ENCODE peak calls at places on chromosomes 12 and 14, in four cellular contexts. D is breast epithelium, G is choroid plexus epithelial cell, U is IMR-90. W is an unnamed sample.

GRCh38 chr12:89353823-89354629 is 1.7 kb upstream of the DUSP6 start:
- DNase-seq in U (peak; percentile 63), G (peak; percentile 63), D (peak; percentile 85), W (no peak)

GRCh38 chr14:99940064-99940463 is 125.2 kb upstream of the EVL start:
- DNase-seq in U (no peak), D (no peak), G (no peak), W (no peak)

GRCh38 chr12:43310596-43310995 is 241.4 kb downstream of the ADAMTS20 start:
- DNase-seq in U (no peak), D (no peak), G (no peak), W (no peak)

GRCh38 chr14:57390806-57391562 is 598 bp downstream of the NAA30 start:
- DNase-seq in U (peak; percentile 14), G (peak; percentile 31), D (no peak), W (no peak)

GRCh38 chr14:69559581-69560011 is 15.1 kb downstream of the CCDC177 start:
- DNase-seq in U (no peak), D (no peak), G (peak; percentile 19), W (no peak)

GRCh38 chr12:93442411-93443340 is 929 bp upstream of the UBE2N start:
- DNase-seq in G (no peak), U (peak; percentile 34), D (no peak), W (no peak)

GRCh38 chr12:57890191-57891120 is 43.9 kb upstream of the CTDSP2 start:
- DNase-seq in G (no peak), D (no peak), U (peak; percentile 55), W (no peak)

GRCh38 chr14:70292716-70293115 is 66.8 kb downstream of the COX16 start:
- DNase-seq in D (no peak), U (no peak), G (no peak), W (no peak)

GRCh38 chr12:94263905-94264655 is 115.7 kb downstream of the PLXNC1 start:
- DNase-seq in G (peak; percentile 84), U (no peak), D (no peak), W (no peak)

GRCh38 chr12:49588761-49589516 is 16.5 kb downstream of the FAM186B start:
- DNase-seq in D (no peak), G (no peak), U (no peak), W (no peak)

GRCh38 chr12:26124491-26125450 is at the start of gene BHLHE41:
- DNase-seq in D (peak; percentile 79), G (peak; percentile 70), U (peak; percentile 36), W (no peak)

GRCh38 chr14:91264151-91265150 is 19.9 kb upstream of the GPR68 start:
- DNase-seq in G (no peak), U (no peak), D (no peak), W (no peak)

GRCh38 chr12:123115409-123116111 is 35.3 kb downstream of the PITPNM2 start:
- DNase-seq in U (peak; percentile 97), D (no peak), G (peak; percentile 95), W (peak; percentile 81)

GRCh38 chr12:128968668-128969067 is 115.4 kb downstream of the GLT1D1 start:
- DNase-seq in D (no peak), G (no peak), U (no peak), W (no peak)

GRCh38 chr12:128970941-128971340 is 117.7 kb downstream of the GLT1D1 start:
- DNase-seq in G (no peak), U (no peak), D (no peak), W (no peak)

GRCh38 chr12:128971802-128972201 is 118.5 kb downstream of the GLT1D1 start:
- DNase-seq in G (no peak), D (no peak), U (no peak), W (no peak)

GRCh38 chr12:128970110-128970509 is 116.8 kb downstream of the GLT1D1 start:
- DNase-seq in U (no peak), G (no peak), D (no peak), W (no peak)

DNA sequence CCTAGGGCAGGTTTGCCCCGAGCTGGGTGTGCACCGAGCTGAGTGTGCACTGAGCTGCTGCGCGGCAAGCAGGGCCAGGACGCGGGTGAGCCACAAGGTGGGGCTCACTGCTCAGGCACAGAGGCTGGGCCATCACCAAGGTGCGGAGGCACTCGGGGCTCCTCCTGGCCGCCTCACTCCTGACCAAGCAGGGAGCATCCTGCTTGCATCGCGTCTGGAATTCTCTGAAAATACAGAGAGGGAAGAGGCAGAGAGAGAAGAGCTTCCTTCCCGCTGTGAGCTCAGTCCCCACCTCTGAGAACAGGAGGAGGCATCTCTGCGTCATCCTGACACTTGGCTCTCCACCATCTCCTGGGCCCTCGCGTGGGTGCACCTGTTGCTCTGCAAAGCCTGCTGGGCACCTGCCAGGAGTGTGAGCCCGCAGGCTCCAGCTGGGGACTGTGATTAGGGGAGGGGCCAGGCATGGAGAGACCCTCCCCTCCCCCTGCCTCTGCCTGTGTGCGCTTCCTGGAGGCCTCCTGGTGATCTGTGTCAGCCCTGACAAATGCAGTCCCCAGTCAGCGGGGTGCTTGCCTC is 116.3 kb downstream of the GLT1D1 start:
- DNase-seq in U (no peak), D (no peak), G (peak; percentile 20), W (no peak)
- TF ChIP-seq CTCF in U (no peak), D (peak; percentile 15), G (peak; percentile 53), W (peak; percentile 67)

GRCh38 chr14:52563120-52563519 is 10.5 kb downstream of the GPR137C start:
- DNase-seq in G (peak; percentile 26), U (peak; percentile 87), D (no peak), W (no peak)
- TF ChIP-seq CTCF in G (no peak), U (no peak), D (no peak), W (no peak)

DNA sequence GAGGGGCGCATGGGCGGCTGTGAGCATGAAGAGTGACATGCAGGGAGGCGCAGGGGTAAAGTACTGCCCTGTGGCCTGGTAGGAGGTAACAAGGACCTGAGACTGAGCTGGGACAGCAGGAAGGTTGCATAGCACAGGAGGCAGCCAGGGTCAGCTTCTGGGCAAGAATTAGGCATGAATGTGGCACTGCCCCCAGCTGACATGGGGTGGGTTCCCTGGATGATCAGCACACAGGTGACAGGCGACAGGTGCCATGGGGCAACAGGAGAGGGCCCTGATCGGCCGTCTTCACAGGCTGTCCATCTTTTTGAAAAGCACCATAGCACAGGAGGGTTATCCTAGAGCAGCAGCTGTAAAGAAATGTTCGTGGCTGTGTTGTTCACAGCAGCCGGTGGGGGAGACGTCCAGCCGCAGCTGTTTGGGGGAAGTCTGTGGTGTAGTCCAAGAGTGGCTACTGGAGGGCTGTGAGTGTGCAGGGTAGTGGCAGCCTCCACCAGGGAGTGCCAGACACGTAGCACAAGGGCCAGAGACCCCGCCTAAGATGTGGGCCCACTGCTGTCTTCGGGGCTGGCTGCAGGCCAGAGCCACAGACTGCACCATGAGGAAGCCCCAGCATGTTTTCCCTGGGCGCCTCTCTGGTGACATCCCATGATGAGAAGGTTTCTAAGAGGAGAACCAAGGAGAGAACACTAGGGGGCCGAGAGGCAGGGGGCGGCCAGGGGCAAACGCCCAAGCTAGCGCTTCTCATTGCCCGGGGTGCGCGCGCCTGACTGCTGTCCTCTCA is 8.4 kb downstream of the CLBA1 start:
- DNase-seq in U (no peak), G (no peak), D (no peak), W (no peak)
- TF ChIP-seq CTCF in U (no peak), G (no peak), D (no peak), W (no peak)

GRCh38 chr14:89027097-89027740 is 202.8 kb downstream of the TTC8 start:
- DNase-seq in U (peak; percentile 33), G (peak; percentile 42), D (peak; percentile 60), W (no peak)
- TF ChIP-seq CTCF in U (peak; percentile 79), G (peak; percentile 52), D (peak; percentile 63), W (peak; percentile 63)

GRCh38 chr12:87667378-87667777 is 361.8 kb downstream of the C12orf50 start:
- DNase-seq in D (no peak), G (peak; percentile 88), U (peak; percentile 35), W (peak; percentile 46)
- TF ChIP-seq CTCF in D (peak; percentile 50), G (peak; percentile 58), U (peak; percentile 39), W (no peak)

GRCh38 chr12:15977999-15978398 is 66.9 kb downstream of the DERA start:
- DNase-seq in D (no peak), U (no peak), G (no peak), W (no peak)
- TF ChIP-seq CTCF in D (no peak), U (no peak), G (no peak), W (no peak)